ENCODE peak calls at places on chromosomes 5 and 9, in six cellular contexts. One of them, this sample, is unnamed.

GRCh38 chr9:27308691-27309390 is 11.9 kb upstream of the EQTN start:
- DNase-seq in neuronal stem cell: no peak
- DNase-seq in mesendoderm: peak
- DNase-seq in IMR-90: no peak
- DNase-seq in H9: peak
- DNase-seq in H1: no peak
- DNase-seq in this sample: peak

GRCh38 chr5:9376363-9377117 is 169.3 kb downstream of the SEMA5A start:
- DNase-seq in neuronal stem cell: no peak
- DNase-seq in mesendoderm: no peak
- DNase-seq in IMR-90: peak
- DNase-seq in H9: no peak
- DNase-seq in H1: no peak
- DNase-seq in this sample: no peak

GRCh38 chr9:110048976-110049698 is 158.8 kb downstream of the C9orf152 start:
- DNase-seq in neuronal stem cell: no peak
- DNase-seq in mesendoderm: peak
- DNase-seq in IMR-90: no peak
- DNase-seq in H9: peak
- DNase-seq in H1: no peak
- DNase-seq in this sample: peak

GRCh38 chr5:72166070-72166979 is 59.0 kb downstream of the MAP1B start:
- DNase-seq in neuronal stem cell: no peak
- DNase-seq in mesendoderm: peak
- DNase-seq in IMR-90: peak
- DNase-seq in H9: peak
- DNase-seq in H1: no peak
- DNase-seq in this sample: no peak

GRCh38 chr9:129887210-129888084 is 52.2 kb downstream of the USP20 start:
- DNase-seq in neuronal stem cell: no peak
- DNase-seq in mesendoderm: no peak
- DNase-seq in IMR-90: peak
- DNase-seq in H9: no peak
- DNase-seq in H1: no peak
- DNase-seq in this sample: peak

GRCh38 chr5:98785244-98785643 is 11.8 kb downstream of the RGMB start:
- DNase-seq in neuronal stem cell: no peak
- DNase-seq in mesendoderm: no peak
- DNase-seq in IMR-90: no peak
- DNase-seq in H9: no peak
- DNase-seq in H1: no peak
- DNase-seq in this sample: no peak

GRCh38 chr9:135884328-135885035 is 22.9 kb downstream of the CAMSAP1 start:
- DNase-seq in neuronal stem cell: no peak
- DNase-seq in mesendoderm: no peak
- DNase-seq in IMR-90: peak
- DNase-seq in H9: no peak
- DNase-seq in H1: no peak
- DNase-seq in this sample: peak

GRCh38 chr9:70012569-70012968 is 31.1 kb upstream of the MAMDC2 start:
- DNase-seq in neuronal stem cell: no peak
- DNase-seq in mesendoderm: peak
- DNase-seq in IMR-90: no peak
- DNase-seq in H9: peak
- DNase-seq in H1: no peak
- DNase-seq in this sample: no peak

GRCh38 chr5:62578540-62578939 is at the start of gene LRRC70:
- DNase-seq in neuronal stem cell: no peak
- DNase-seq in mesendoderm: peak
- DNase-seq in IMR-90: peak
- DNase-seq in H9: no peak
- DNase-seq in H1: no peak
- DNase-seq in this sample: peak

GRCh38 chr9:108197888-108198287 is 657.9 kb downstream of the ACTL7B start:
- DNase-seq in neuronal stem cell: no peak
- DNase-seq in mesendoderm: no peak
- DNase-seq in IMR-90: no peak
- DNase-seq in H9: no peak
- DNase-seq in H1: no peak
- DNase-seq in this sample: no peak

GRCh38 chr5:96297290-96297689 is 135.8 kb downstream of the PCSK1 start:
- DNase-seq in neuronal stem cell: no peak
- DNase-seq in mesendoderm: peak
- DNase-seq in IMR-90: peak
- DNase-seq in H9: no peak
- DNase-seq in H1: no peak
- DNase-seq in this sample: peak

GRCh38 chr5:67520161-67520886 is 323.7 kb upstream of the CD180 start:
- DNase-seq in neuronal stem cell: no peak
- DNase-seq in mesendoderm: no peak
- DNase-seq in IMR-90: no peak
- DNase-seq in H9: no peak
- DNase-seq in H1: no peak
- DNase-seq in this sample: no peak

GRCh38 chr5:122183098-122183794 is 53.9 kb downstream of the ZNF474 start:
- DNase-seq in neuronal stem cell: no peak
- DNase-seq in mesendoderm: no peak
- DNase-seq in IMR-90: peak
- DNase-seq in H9: no peak
- DNase-seq in H1: no peak
- DNase-seq in this sample: no peak

GRCh38 chr9:88821033-88821748 is 170.1 kb upstream of the S1PR3 start:
- DNase-seq in neuronal stem cell: no peak
- DNase-seq in mesendoderm: no peak
- DNase-seq in IMR-90: no peak
- DNase-seq in H9: no peak
- DNase-seq in H1: no peak
- DNase-seq in this sample: no peak

GRCh38 chr5:94903719-94904118 is 285.2 kb downstream of the SLF1 start:
- DNase-seq in neuronal stem cell: no peak
- DNase-seq in mesendoderm: no peak
- DNase-seq in IMR-90: no peak
- DNase-seq in H9: no peak
- DNase-seq in H1: no peak
- DNase-seq in this sample: no peak

GRCh38 chr5:170067152-170067551 is 38.5 kb upstream of the FOXI1 start:
- DNase-seq in neuronal stem cell: no peak
- DNase-seq in mesendoderm: no peak
- DNase-seq in IMR-90: no peak
- DNase-seq in H9: no peak
- DNase-seq in H1: no peak
- DNase-seq in this sample: no peak

GRCh38 chr5:33937017-33937699 is 972 bp downstream of the RXFP3 start:
- DNase-seq in neuronal stem cell: no peak
- DNase-seq in mesendoderm: no peak
- DNase-seq in IMR-90: no peak
- DNase-seq in H9: no peak
- DNase-seq in H1: no peak
- DNase-seq in this sample: no peak

GRCh38 chr5:82413302-82414042 is 135.3 kb upstream of the RPS23 start:
- DNase-seq in neuronal stem cell: no peak
- DNase-seq in mesendoderm: no peak
- DNase-seq in IMR-90: peak
- DNase-seq in H9: no peak
- DNase-seq in H1: no peak
- DNase-seq in this sample: no peak

GRCh38 chr5:80411589-80412219 is 3.8 kb downstream of the ZFYVE16 start:
- DNase-seq in neuronal stem cell: no peak
- DNase-seq in mesendoderm: no peak
- DNase-seq in IMR-90: peak
- DNase-seq in H9: no peak
- DNase-seq in H1: no peak
- DNase-seq in this sample: no peak

GRCh38 chr9:121826711-121827110 is 175.3 kb downstream of the DAB2IP start:
- DNase-seq in neuronal stem cell: no peak
- DNase-seq in mesendoderm: no peak
- DNase-seq in IMR-90: no peak
- DNase-seq in H9: no peak
- DNase-seq in H1: no peak
- DNase-seq in this sample: no peak

GRCh38 chr5:55176176-55176818 is 3.3 kb upstream of the CDC20B start:
- DNase-seq in neuronal stem cell: peak
- DNase-seq in mesendoderm: peak
- DNase-seq in IMR-90: no peak
- DNase-seq in H9: peak
- DNase-seq in H1: no peak
- DNase-seq in this sample: peak

GRCh38 chr9:126169736-126170135 is 156.9 kb upstream of the MVB12B start:
- DNase-seq in neuronal stem cell: no peak
- DNase-seq in mesendoderm: no peak
- DNase-seq in IMR-90: no peak
- DNase-seq in H9: no peak
- DNase-seq in H1: no peak
- DNase-seq in this sample: no peak

GRCh38 chr5:112738180-112738560 is 485 bp downstream of the APC start:
- DNase-seq in neuronal stem cell: peak
- DNase-seq in mesendoderm: peak
- DNase-seq in IMR-90: no peak
- DNase-seq in H9: no peak
- DNase-seq in H1: no peak
- DNase-seq in this sample: no peak

GRCh38 chr9:76677481-76678055 is 86.7 kb upstream of the PCA3 start:
- DNase-seq in neuronal stem cell: no peak
- DNase-seq in mesendoderm: no peak
- DNase-seq in IMR-90: no peak
- DNase-seq in H9: no peak
- DNase-seq in H1: no peak
- DNase-seq in this sample: no peak

GRCh38 chr5:11588803-11589202 is 315.4 kb downstream of the CTNND2 start:
- DNase-seq in neuronal stem cell: peak
- DNase-seq in mesendoderm: peak
- DNase-seq in IMR-90: no peak
- DNase-seq in H9: peak
- DNase-seq in H1: peak
- DNase-seq in this sample: no peak

GRCh38 chr9:134917431-134918373 is at the start of gene FCN1:
- DNase-seq in neuronal stem cell: no peak
- DNase-seq in mesendoderm: no peak
- DNase-seq in IMR-90: no peak
- DNase-seq in H9: no peak
- DNase-seq in H1: no peak
- DNase-seq in this sample: no peak

GRCh38 chr5:173922527-173922926 is 34.4 kb downstream of the CPEB4 start:
- DNase-seq in neuronal stem cell: no peak
- DNase-seq in mesendoderm: no peak
- DNase-seq in IMR-90: peak
- DNase-seq in H9: no peak
- DNase-seq in H1: no peak
- DNase-seq in this sample: no peak

DNA sequence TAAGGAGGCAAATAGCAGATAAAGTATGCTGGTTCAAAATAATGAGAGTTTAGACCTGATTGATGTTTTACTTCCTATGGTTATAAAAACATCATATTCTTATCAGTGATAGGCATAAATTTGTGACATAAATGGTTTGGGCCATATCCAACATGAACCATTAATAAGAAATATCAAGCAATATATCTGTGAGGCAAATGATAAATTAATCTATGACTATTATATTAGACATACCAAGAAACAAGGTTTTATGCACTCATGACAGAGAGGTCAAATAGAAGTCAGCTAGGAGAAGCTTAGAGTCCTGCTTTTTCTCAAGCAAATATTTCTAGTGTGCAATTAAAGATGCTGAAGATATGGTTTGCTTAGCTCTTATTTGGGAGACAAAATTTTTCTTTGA is 10.4 kb downstream of the SMIM3 start:
- DNase-seq in neuronal stem cell: no peak
- DNase-seq in mesendoderm: no peak
- DNase-seq in IMR-90: no peak
- DNase-seq in H9: no peak
- DNase-seq in H1: no peak
- DNase-seq in this sample: no peak
- H3K18ac ChIP-seq in neuronal stem cell: no peak
- H3K18ac ChIP-seq in mesendoderm: no peak
- H3K18ac ChIP-seq in IMR-90: peak
- H3K18ac ChIP-seq in H9: no peak
- H3K18ac ChIP-seq in H1: no peak
- H3K18ac ChIP-seq in this sample: no peak

GRCh38 chr5:1524481-1524798 is 680 bp upstream of the LPCAT1 start:
- DNase-seq in neuronal stem cell: no peak
- DNase-seq in mesendoderm: no peak
- DNase-seq in IMR-90: no peak
- DNase-seq in H9: peak
- DNase-seq in H1: no peak
- DNase-seq in this sample: peak
- H3K9ac ChIP-seq in neuronal stem cell: peak
- H3K9ac ChIP-seq in mesendoderm: peak
- H3K9ac ChIP-seq in IMR-90: peak
- H3K9ac ChIP-seq in H9: no peak
- H3K9ac ChIP-seq in H1: no peak
- H3K9ac ChIP-seq in this sample: no peak

DNA sequence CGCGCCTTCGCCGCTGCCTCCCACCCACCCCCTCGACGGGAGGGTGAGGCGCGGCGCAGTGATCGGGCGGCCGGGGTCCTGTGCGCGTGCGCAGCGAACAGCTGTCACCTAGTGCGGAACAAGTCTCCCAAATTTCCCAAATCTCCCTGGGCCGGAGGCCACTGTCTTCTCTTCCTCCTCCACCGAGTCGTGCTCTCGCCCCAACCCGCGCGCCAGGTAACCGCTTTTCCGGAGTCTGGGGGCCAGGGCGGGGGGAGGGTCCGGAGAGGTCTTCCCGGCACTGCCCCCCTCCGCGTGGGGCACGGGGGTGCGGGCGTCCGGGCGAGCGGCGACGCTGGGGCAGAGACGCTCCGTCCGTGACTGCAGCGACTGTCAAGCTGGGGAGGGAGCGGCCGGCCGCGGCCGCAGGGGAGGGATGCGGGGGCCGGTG is 230 bp downstream of the KDM4C start:
- DNase-seq in neuronal stem cell: peak
- DNase-seq in mesendoderm: no peak
- DNase-seq in IMR-90: no peak
- DNase-seq in H9: no peak
- DNase-seq in H1: no peak
- DNase-seq in this sample: no peak
- H3K18ac ChIP-seq in neuronal stem cell: peak
- H3K18ac ChIP-seq in mesendoderm: peak
- H3K18ac ChIP-seq in IMR-90: peak
- H3K18ac ChIP-seq in H9: no peak
- H3K18ac ChIP-seq in H1: no peak
- H3K18ac ChIP-seq in this sample: peak

GRCh38 chr5:32506251-32506661 is 61.7 kb upstream of the ZFR start:
- DNase-seq in neuronal stem cell: no peak
- DNase-seq in mesendoderm: no peak
- DNase-seq in IMR-90: peak
- DNase-seq in H9: no peak
- DNase-seq in H1: no peak
- DNase-seq in this sample: no peak

GRCh38 chr5:32506809-32507208 is 62.3 kb upstream of the ZFR start:
- DNase-seq in neuronal stem cell: no peak
- DNase-seq in mesendoderm: no peak
- DNase-seq in IMR-90: peak
- DNase-seq in H9: no peak
- DNase-seq in H1: no peak
- DNase-seq in this sample: peak

GRCh38 chr5:32505718-32506117 is 61.2 kb upstream of the ZFR start:
- DNase-seq in neuronal stem cell: no peak
- DNase-seq in mesendoderm: no peak
- DNase-seq in IMR-90: peak
- DNase-seq in H9: no peak
- DNase-seq in H1: no peak
- DNase-seq in this sample: no peak

GRCh38 chr5:32508806-32509805 is 64.6 kb upstream of the ZFR start:
- DNase-seq in neuronal stem cell: no peak
- DNase-seq in mesendoderm: no peak
- DNase-seq in IMR-90: no peak
- DNase-seq in H9: no peak
- DNase-seq in H1: no peak
- DNase-seq in this sample: peak

GRCh38 chr5:32507738-32508434 is 63.3 kb upstream of the ZFR start:
- DNase-seq in neuronal stem cell: no peak
- DNase-seq in mesendoderm: no peak
- DNase-seq in IMR-90: peak
- DNase-seq in H9: no peak
- DNase-seq in H1: no peak
- DNase-seq in this sample: peak
- H3K9ac ChIP-seq in neuronal stem cell: no peak
- H3K9ac ChIP-seq in mesendoderm: no peak
- H3K9ac ChIP-seq in IMR-90: no peak
- H3K9ac ChIP-seq in H9: no peak
- H3K9ac ChIP-seq in H1: no peak
- H3K9ac ChIP-seq in this sample: no peak

This sample was measured in trophoblast cell.